ENCODE peak calls at places on chromosomes 5 and 9, in nine cellular contexts. F, X, K, Q, L, D, A, V and E are unnamed samples.

GRCh38 chr9:129412814-129413536 is 207.9 kb downstream of the C9orf50 start:
- DNase-seq in F (no peak), X (peak; percentile 78), K (no peak), Q (no peak), L (no peak), D (peak; percentile 52), A (peak; percentile 93), V (peak; percentile 78), E (peak; percentile 44)

GRCh38 chr5:153629027-153629426 is 138.6 kb downstream of the GRIA1 start:
- DNase-seq in F (no peak), X (peak; percentile 97), K (peak; percentile 3), Q (peak; percentile 86), L (no peak), D (peak; percentile 73), A (no peak), V (no peak), E (peak; percentile 88)

GRCh38 chr9:116504081-116504480 is 183.0 kb upstream of the TRIM32 start:
- DNase-seq in F (no peak), X (no peak), K (no peak), Q (no peak), L (no peak), D (no peak), A (no peak), V (no peak), E (no peak)

GRCh38 chr5:80220268-80220897 is 35.5 kb downstream of the SERINC5 start:
- DNase-seq in F (no peak), X (no peak), K (no peak), Q (no peak), L (no peak), D (no peak), A (no peak), V (no peak), E (no peak)

GRCh38 chr5:96838483-96839395 is 31.0 kb upstream of the ERAP1 start:
- DNase-seq in F (no peak), X (no peak), K (no peak), Q (no peak), L (no peak), D (no peak), A (no peak), V (no peak), E (no peak)

GRCh38 chr5:151150484-151151262 is 6.9 kb downstream of the ANXA6 start:
- DNase-seq in F (peak; percentile 54), X (peak; percentile 47), K (peak; percentile 16), Q (no peak), L (peak; percentile 50), D (no peak), A (no peak), V (peak; percentile 73), E (no peak)

GRCh38 chr9:130448035-130448624 is 3.4 kb downstream of the ASS1 start:
- DNase-seq in F (no peak), X (peak; percentile 57), K (no peak), Q (no peak), L (no peak), D (peak; percentile 57), A (no peak), V (no peak), E (peak; percentile 42)

GRCh38 chr5:96049398-96050272 is 88.0 kb upstream of the ELL2 start:
- DNase-seq in F (no peak), X (peak; percentile 91), K (no peak), Q (peak; percentile 71), L (no peak), D (no peak), A (no peak), V (no peak), E (no peak)

GRCh38 chr5:54002183-54002770 is 308.1 kb downstream of the ARL15 start:
- DNase-seq in F (no peak), X (no peak), K (no peak), Q (no peak), L (no peak), D (no peak), A (no peak), V (no peak), E (no peak)
- TF ChIP-seq CTCF in F (no peak), X (no peak), K (no peak), Q (no peak), L (no peak), D (no peak), A (no peak), V (no peak), E (no peak)

GRCh38 chr9:22005083-22005699 is 3.9 kb downstream of the CDKN2B start:
- DNase-seq in F (no peak), X (peak; percentile 37), K (no peak), Q (no peak), L (no peak), D (peak; percentile 84), A (no peak), V (no peak), E (no peak)
- TF ChIP-seq CTCF in F (no peak), X (no peak), K (peak; percentile 27), Q (peak; percentile 24), L (no peak), D (peak; percentile 36), A (no peak), V (no peak), E (no peak)

GRCh38 chr5:53479656-53480473 is 564 bp upstream of the FST start:
- DNase-seq in F (peak; percentile 40), X (peak; percentile 73), K (peak; percentile 40), Q (no peak), L (no peak), D (peak; percentile 67), A (peak; percentile 93), V (peak; percentile 79), E (peak; percentile 54)

GRCh38 chr5:53479045-53479655 is 1.3 kb upstream of the FST start:
- DNase-seq in F (peak; percentile 25), X (peak; percentile 48), K (no peak), Q (no peak), L (no peak), D (peak; percentile 32), A (no peak), V (no peak), E (no peak)

GRCh38 chr5:53480474-53481353 is at the start of gene FST:
- DNase-seq in F (peak; percentile 38), X (peak; percentile 36), K (peak; percentile 45), Q (no peak), L (no peak), D (peak; percentile 66), A (peak; percentile 86), V (peak; percentile 56), E (no peak)

GRCh38 chr5:53476531-53477480 is 3.6 kb upstream of the FST start:
- DNase-seq in F (no peak), X (no peak), K (no peak), Q (no peak), L (no peak), D (no peak), A (no peak), V (no peak), E (no peak)

GRCh38 chr5:53478411-53479044 is 1.9 kb upstream of the FST start:
- DNase-seq in F (peak; percentile 29), X (peak; percentile 63), K (peak; percentile 38), Q (no peak), L (no peak), D (peak; percentile 90), A (peak; percentile 87), V (peak; percentile 53), E (no peak)
- TF ChIP-seq CTCF in F (peak; percentile 58), X (peak; percentile 64), K (peak; percentile 66), Q (peak; percentile 50), L (peak; percentile 67), D (peak; percentile 80), A (no peak), V (peak; percentile 66), E (peak; percentile 43)

GRCh38 chr5:39424751-39425524 is at the start of gene DAB2:
- DNase-seq in F (peak; percentile 17), X (peak; percentile 96), K (peak; percentile 71), Q (peak; percentile 84), L (no peak), D (peak; percentile 92), A (peak; percentile 96), V (peak; percentile 90), E (peak; percentile 99)
- TF ChIP-seq CTCF in F (peak; percentile 9), X (peak; percentile 78), K (peak; percentile 64), Q (peak; percentile 82), L (no peak), D (peak; percentile 77), A (no peak), V (peak; percentile 42), E (peak; percentile 85)